ENCODE peak calls at places on chromosomes 11 and 22, in five cellular contexts. C, X, R, J and G are unnamed samples.

GRCh38 chr11:10322401-10322800 is 17.5 kb downstream of the ADM start:
- DNase-seq in C (no peak), X (no peak), R (no peak), J (no peak), G (no peak)

GRCh38 chr11:83681944-83682644 is 395.9 kb upstream of the CCDC90B start:
- DNase-seq in J (no peak), C (no peak), R (no peak), X (no peak), G (peak; percentile 40)

GRCh38 chr22:43540570-43540969 is 128.8 kb downstream of the MPPED1 start:
- DNase-seq in C (no peak), X (no peak), J (no peak), R (no peak), G (no peak)

GRCh38 chr11:86738615-86739014 is 61.7 kb upstream of the PRSS23 start:
- DNase-seq in J (no peak), X (no peak), C (no peak), R (no peak), G (no peak)

GRCh38 chr22:20241579-20242392 is 26.3 kb downstream of the RTN4R start:
- DNase-seq in R (no peak), C (no peak), X (no peak), J (no peak), G (no peak)

GRCh38 chr11:61820174-61820573 is 3.4 kb upstream of the FADS1 start:
- DNase-seq in J (no peak), C (no peak), X (no peak), R (no peak), G (no peak)

GRCh38 chr22:38196791-38197429 is 4.9 kb upstream of the MAFF start:
- DNase-seq in X (no peak), J (no peak), R (peak; percentile 62), C (no peak), G (peak; percentile 83)

GRCh38 chr11:124297921-124298320 is 15.8 kb downstream of the OR8D1 start:
- DNase-seq in R (no peak), J (no peak), X (no peak), C (no peak), G (no peak)

GRCh38 chr11:15192007-15192556 is 77.4 kb downstream of the INSC start:
- DNase-seq in R (no peak), C (no peak), J (no peak), X (no peak), G (no peak)

GRCh38 chr11:66845876-66846212 is 2.6 kb downstream of the RCE1 start:
- DNase-seq in J (peak; percentile 13), C (no peak), X (no peak), R (no peak), G (no peak)

GRCh38 chr11:2362414-2362813 is 14.7 kb upstream of the CD81 start:
- DNase-seq in X (no peak), C (no peak), J (no peak), R (no peak), G (no peak)

GRCh38 chr11:121035169-121035755 is 11.4 kb downstream of the TBCEL start:
- DNase-seq in R (no peak), J (no peak), C (no peak), X (no peak), G (no peak)

GRCh38 chr22:27971926-27972325 is 52.9 kb upstream of the PITPNB start:
- DNase-seq in X (no peak), R (no peak), J (no peak), C (no peak), G (no peak)

GRCh38 chr11:79150966-79151365 is 289.9 kb downstream of the TENM4 start:
- DNase-seq in X (no peak), C (no peak), J (no peak), R (no peak), G (no peak)

GRCh38 chr11:8291421-8292350 is 28.0 kb upstream of the LMO1 start:
- DNase-seq in X (no peak), R (no peak), C (no peak), J (no peak), G (no peak)

GRCh38 chr11:77035580-77035979 is 1.4 kb downstream of the B3GNT6 start:
- DNase-seq in C (no peak), J (no peak), R (peak; percentile 72), X (no peak), G (no peak)

GRCh38 chr11:33920838-33921613 is 29.1 kb upstream of the LMO2 start:
- DNase-seq in R (no peak), J (no peak), C (no peak), X (no peak), G (no peak)

GRCh38 chr11:69423181-69423580 is 58.3 kb upstream of the LINC01488 start:
- DNase-seq in R (no peak), C (no peak), J (no peak), X (no peak), G (no peak)

GRCh38 chr11:112157274-112157766 is 6.6 kb downstream of the IL18 start:
- DNase-seq in J (peak; percentile 58), X (peak; percentile 98), C (no peak), R (no peak), G (no peak)

GRCh38 chr11:67375320-67376021 is 2.1 kb upstream of the CLCF1 start:
- DNase-seq in C (no peak), J (no peak), R (no peak), X (no peak), G (no peak)

GRCh38 chr11:33542921-33543320 is 157.7 kb downstream of the C11orf91 start:
- DNase-seq in R (peak; percentile 44), X (peak; percentile 22), C (peak; percentile 21), J (peak; percentile 73), G (peak; percentile 73)

GRCh38 chr11:24145411-24145810 is 351.4 kb upstream of the LUZP2 start:
- DNase-seq in C (no peak), X (no peak), J (no peak), R (no peak), G (no peak)

GRCh38 chr22:29765905-29766631 is 739 bp downstream of the ZMAT5 start:
- DNase-seq in R (peak; percentile 44), X (no peak), C (no peak), J (peak; percentile 26), G (peak; percentile 21)

GRCh38 chr11:128856241-128856640 is 10.9 kb downstream of the KCNJ1 start:
- DNase-seq in R (no peak), X (no peak), J (no peak), C (no peak), G (no peak)

GRCh38 chr22:20793386-20794131 is 19.6 kb downstream of the SERPIND1 start:
- DNase-seq in R (no peak), J (peak; percentile 48), X (no peak), C (no peak), G (no peak)

GRCh38 chr11:116698080-116698479 is 74.7 kb downstream of the BUD13 start:
- DNase-seq in J (no peak), X (no peak), C (no peak), R (no peak), G (no peak)

GRCh38 chr11:12119502-12119901 is 9.1 kb downstream of the MICAL2 start:
- DNase-seq in R (no peak), C (no peak), J (no peak), X (no peak), G (no peak)

GRCh38 chr22:29012923-29013322 is 48.7 kb downstream of the C22orf31 start:
- DNase-seq in X (no peak), R (no peak), C (no peak), J (no peak), G (no peak)

GRCh38 chr11:133964946-133965632 is 8.3 kb upstream of the IGSF9B start:
- DNase-seq in X (no peak), J (no peak), C (no peak), R (no peak), G (no peak)

GRCh38 chr11:104705475-104706195 is 192.6 kb downstream of the CASP12 start:
- DNase-seq in R (peak; percentile 37), C (no peak), X (no peak), J (peak; percentile 21), G (peak; percentile 1)

GRCh38 chr11:119403021-119403420 is 20.0 kb downstream of the THY1 start:
- DNase-seq in C (no peak), R (no peak), X (no peak), J (no peak), G (no peak)

GRCh38 chr11:19938051-19938856 is 222.0 kb downstream of the DBX1 start:
- DNase-seq in X (peak; percentile 36), C (no peak), J (peak; percentile 70), R (peak; percentile 49), G (peak; percentile 51)

GRCh38 chr22:48218889-48219420 is 1456.5 kb downstream of the TBC1D22A start:
- DNase-seq in C (no peak), J (peak; percentile 3), R (no peak), X (no peak), G (no peak)

GRCh38 chr11:134512791-134513538 is 100.9 kb upstream of the B3GAT1 start:
- DNase-seq in X (no peak), J (peak; percentile 2), C (no peak), R (no peak), G (no peak)

GRCh38 chr11:30990625-30991348 is 378.8 kb downstream of the DCDC1 start:
- DNase-seq in C (no peak), X (no peak), R (no peak), J (no peak), G (no peak)

GRCh38 chr11:7551571-7551970 is 37.8 kb downstream of the PPFIBP2 start:
- DNase-seq in X (no peak), J (no peak), C (no peak), R (no peak), G (no peak)

GRCh38 chr11:107929611-107930200 is 1.5 kb downstream of the RAB39A start:
- DNase-seq in R (no peak), C (no peak), X (no peak), J (no peak), G (no peak)

GRCh38 chr11:118401880-118402590 is 629 bp downstream of the ATP5MG start:
- DNase-seq in C (no peak), X (no peak), J (no peak), R (no peak), G (no peak)

GRCh38 chr22:36326178-36327161 is 61.3 kb downstream of the MYH9 start:
- DNase-seq in C (no peak), J (no peak), R (no peak), X (no peak), G (peak; percentile 40)
- TF ChIP-seq POLR2A in C (no peak), J (no peak), R (no peak), X (no peak), G (no peak)

GRCh38 chr22:33923033-33923432 is 2.8 kb upstream of the LARGE1 start:
- DNase-seq in R (no peak), C (no peak), X (no peak), J (no peak), G (no peak)
- H3K27ac ChIP-seq in R (peak overlapping the region; percentile 94), C (peak overlapping the region; percentile 78), X (no peak overlapping the region), J (no peak overlapping the region), G (no peak overlapping the region)

GRCh38 chr11:100849009-100849913 is 162.2 kb downstream of the ARHGAP42 start:
- DNase-seq in J (no peak), R (no peak), C (no peak), X (no peak), G (no peak)

GRCh38 chr11:100851129-100851528 is 164.0 kb downstream of the ARHGAP42 start:
- DNase-seq in J (no peak), X (peak; percentile 41), C (no peak), R (no peak), G (no peak)

GRCh38 chr11:100851584-100852152 is 164.6 kb downstream of the ARHGAP42 start:
- DNase-seq in J (no peak), X (no peak), R (no peak), C (no peak), G (no peak)

GRCh38 chr11:100849914-100850235 is 162.8 kb downstream of the ARHGAP42 start:
- DNase-seq in X (no peak), C (no peak), J (no peak), R (no peak), G (no peak)

GRCh38 chr11:100847696-100848216 is 160.7 kb downstream of the ARHGAP42 start:
- DNase-seq in C (no peak), J (no peak), R (no peak), X (no peak), G (no peak)
- TF ChIP-seq POLR2A in C (no peak), J (no peak), R (no peak), X (no peak), G (no peak)

GRCh38 chr11:65043881-65044501 is 3.0 kb downstream of the SAC3D1 start:
- DNase-seq in J (no peak), C (no peak), X (no peak), R (peak; percentile 37), G (peak; percentile 13)
- H3K27ac ChIP-seq in J (no peak overlapping the region), C (no peak overlapping the region), X (peak overlapping the region; percentile 4), R (no peak overlapping the region), G (no peak overlapping the region)